ENCODE peak calls at places on chromosomes 6 and 20, in four cellular contexts. M, D, J and H are unnamed samples.

GRCh38 chr6:130018830-130019795 is 732 bp downstream of the L3MBTL3 start:
- DNase-seq in M (peak; percentile 18), D (peak; percentile 11), J (no peak), H (peak; percentile 78)

GRCh38 chr6:39729945-39730344 is 4.7 kb upstream of the KIF6 start:
- DNase-seq in M (no peak), D (no peak), J (no peak), H (no peak)

GRCh38 chr6:3063733-3064700 is 4.3 kb upstream of the RIPK1 start:
- DNase-seq in M (peak; percentile 91), D (peak; percentile 61), J (peak; percentile 90), H (peak; percentile 92)

GRCh38 chr6:43054206-43054943 is 724 bp upstream of the CUL7 start:
- DNase-seq in M (no peak), D (no peak), J (no peak), H (no peak)

GRCh38 chr6:161869491-161869890 is 595.6 kb upstream of the AGPAT4 start:
- DNase-seq in M (no peak), D (no peak), J (no peak), H (no peak)

GRCh38 chr20:35305682-35306556 is 13.7 kb upstream of the FAM83C start:
- DNase-seq in M (peak; percentile 78), D (no peak), J (peak; percentile 98), H (peak; percentile 96)

GRCh38 chr20:25453035-25453810 is 45.8 kb downstream of the GINS1 start:
- DNase-seq in M (no peak), D (no peak), J (peak; percentile 51), H (no peak)

GRCh38 chr6:16154904-16155303 is 26.0 kb downstream of the MYLIP start:
- DNase-seq in M (no peak), D (no peak), J (no peak), H (no peak)

GRCh38 chr6:156686429-156686939 is 90.7 kb upstream of the ARID1B start:
- DNase-seq in M (peak; percentile 83), D (no peak), J (peak; percentile 38), H (peak; percentile 23)

GRCh38 chr6:127864701-127865100 is 36.2 kb downstream of the THEMIS start:
- DNase-seq in M (no peak), D (no peak), J (no peak), H (no peak)

GRCh38 chr20:19673575-19673974 is 84.5 kb upstream of the RIN2 start:
- DNase-seq in M (no peak), D (no peak), J (no peak), H (peak; percentile 42)

GRCh38 chr6:41743406-41744235 is 3.6 kb downstream of the PGC start:
- DNase-seq in M (no peak), D (no peak), J (no peak), H (no peak)

GRCh38 chr20:53738039-53738944 is 144.7 kb upstream of the ZNF217 start:
- DNase-seq in M (no peak), D (peak; percentile 5), J (peak; percentile 84), H (peak; percentile 91)

GRCh38 chr6:16700202-16700997 is 60.9 kb downstream of the ATXN1 start:
- DNase-seq in M (no peak), D (peak; percentile 14), J (no peak), H (no peak)

GRCh38 chr20:62624719-62625455 is 17.4 kb upstream of the SLCO4A1 start:
- DNase-seq in M (peak; percentile 72), D (no peak), J (no peak), H (no peak)

GRCh38 chr6:154548130-154548830 is 37.8 kb upstream of the CNKSR3 start:
- DNase-seq in M (no peak), D (no peak), J (no peak), H (no peak)

GRCh38 chr6:107491791-107492674 is 2.1 kb downstream of the SOBP start:
- DNase-seq in M (no peak), D (peak; percentile 6), J (no peak), H (no peak)

GRCh38 chr6:79201935-79202334 is 32.5 kb downstream of the HMGN3 start:
- DNase-seq in M (no peak), D (no peak), J (no peak), H (no peak)

GRCh38 chr20:62980380-62980960 is 26.3 kb downstream of the BHLHE23 start:
- DNase-seq in M (no peak), D (no peak), J (no peak), H (no peak)

GRCh38 chr6:47141166-47141565 is 99.0 kb upstream of the ADGRF1 start:
- DNase-seq in M (no peak), D (no peak), J (no peak), H (no peak)

GRCh38 chr20:35007413-35007812 is 51.7 kb downstream of the MYH7B start:
- DNase-seq in M (no peak), D (no peak), J (no peak), H (no peak)

GRCh38 chr6:75081920-75082319 is 123.9 kb downstream of the COL12A1 start:
- DNase-seq in M (no peak), D (no peak), J (no peak), H (no peak)

GRCh38 chr6:168318090-168318489 is 1.5 kb downstream of the DACT2 start:
- DNase-seq in M (no peak), D (no peak), J (no peak), H (no peak)

GRCh38 chr6:49463612-49463967 is 420 bp downstream of the CENPQ start:
- DNase-seq in M (peak; percentile 20), D (no peak), J (no peak), H (peak; percentile 23)

GRCh38 chr20:48912065-48912464 is 9.4 kb upstream of the ARFGEF2 start:
- DNase-seq in M (no peak), D (no peak), J (no peak), H (no peak)

GRCh38 chr6:150282806-150283205 is 86.0 kb upstream of the IYD start:
- DNase-seq in M (no peak), D (no peak), J (no peak), H (no peak)

GRCh38 chr6:85672050-85672449 is 29.4 kb upstream of the SYNCRIP start:
- DNase-seq in M (no peak), D (no peak), J (no peak), H (no peak)

GRCh38 chr6:127216821-127217789 is 49.6 kb upstream of the RNF146 start:
- DNase-seq in M (no peak), D (no peak), J (no peak), H (no peak)

GRCh38 chr6:53065266-53066058 is at the start of gene FBXO9:
- DNase-seq in M (peak; percentile 51), D (peak; percentile 78), J (peak; percentile 79), H (peak; percentile 74)

GRCh38 chr6:33781105-33781975 is 7.6 kb downstream of the LEMD2 start:
- DNase-seq in M (no peak), D (no peak), J (peak; percentile 84), H (no peak)

GRCh38 chr20:32775240-32775991 is 13.2 kb downstream of the DNMT3B start:
- DNase-seq in M (no peak), D (no peak), J (no peak), H (no peak)

GRCh38 chr20:46154796-46155195 is 36.7 kb downstream of the CD40 start:
- DNase-seq in M (no peak), D (no peak), J (no peak), H (no peak)

GRCh38 chr6:166595061-166595780 is 8.7 kb upstream of the RAMACL start:
- DNase-seq in M (no peak), D (no peak), J (no peak), H (peak; percentile 80)

GRCh38 chr6:93701526-93701925 is 282.2 kb upstream of the EPHA7 start:
- DNase-seq in M (no peak), D (no peak), J (no peak), H (no peak)

GRCh38 chr20:37525810-37526209 is 1.9 kb downstream of the BLCAP start:
- DNase-seq in M (no peak), D (no peak), J (no peak), H (no peak)

GRCh38 chr6:124994648-124995047 is 32.4 kb downstream of the RNF217 start:
- DNase-seq in M (no peak), D (no peak), J (no peak), H (no peak)

GRCh38 chr20:2914160-2914559 is 40.9 kb downstream of the PTPRA start:
- DNase-seq in M (peak; percentile 65), D (no peak), J (no peak), H (no peak)

GRCh38 chr20:50267866-50268219 is 77.2 kb downstream of the CEBPB start:
- DNase-seq in M (no peak), D (no peak), J (no peak), H (no peak)